ENCODE peak calls at places on chromosomes 13 and 19, in six cellular contexts. I is esophagus muscularis mucosa, J is Peyer's patch, T is ascending aorta, X is thoracic aorta, K is RWPE2. W is an unnamed sample.
A peak's percentile ranks its signal among the peaks of the same experiment; 100 is the strongest.

GRCh38 chr13:39281539-39282150 is 243.4 kb downstream of the NHLRC3 start:
- DNase-seq in X (no peak), J (no peak), K (no peak), I (no peak), T (no peak), W (no peak)

GRCh38 chr13:75643693-75644092 is 7.6 kb downstream of the LMO7 start:
- DNase-seq in T (no peak), I (no peak), K (no peak), X (no peak), J (no peak), W (no peak)

GRCh38 chr19:8648240-8648639 is 17.8 kb downstream of the NFILZ start:
- DNase-seq in T (no peak), I (no peak), K (no peak), X (no peak), J (no peak), W (no peak)

GRCh38 chr13:43238341-43239083 is 215.1 kb downstream of the DNAJC15 start:
- DNase-seq in J (no peak), K (no peak), X (no peak), T (no peak), I (peak; percentile 57), W (no peak)

GRCh38 chr13:104301216-104301975 is 1235.2 kb upstream of the SLC10A2 start:
- DNase-seq in J (no peak), K (no peak), X (no peak), I (no peak), T (no peak), W (no peak)

GRCh38 chr19:51029718-51030117 is 3.3 kb upstream of the KLK11 start:
- DNase-seq in K (no peak), X (no peak), J (no peak), T (no peak), I (no peak), W (no peak)

GRCh38 chr19:18156841-18157464 is 4.0 kb downstream of the PIK3R2 start:
- DNase-seq in I (no peak), X (no peak), K (peak; percentile 93), T (peak; percentile 82), J (peak; percentile 94), W (no peak)

GRCh38 chr13:93172109-93172508 is 54.5 kb upstream of the GPC6 start:
- DNase-seq in I (no peak), J (no peak), K (no peak), X (no peak), T (no peak), W (no peak)

GRCh38 chr19:679418-680286 is 3.5 kb downstream of the FSTL3 start:
- DNase-seq in T (peak; percentile 88), J (peak; percentile 64), I (no peak), K (no peak), X (no peak), W (peak; percentile 28)

GRCh38 chr19:14021474-14021873 is 6.5 kb upstream of the RLN3 start:
- DNase-seq in X (no peak), T (no peak), I (no peak), K (no peak), J (no peak), W (no peak)

GRCh38 chr19:41935781-41936415 is 7.6 kb upstream of the ERFL start:
- DNase-seq in T (no peak), J (no peak), I (no peak), K (no peak), X (no peak), W (no peak)

GRCh38 chr19:41936416-41936850 is 8.2 kb upstream of the ERFL start:
- DNase-seq in J (no peak), K (no peak), I (no peak), T (no peak), X (no peak), W (no peak)

GRCh38 chr19:41937976-41938375 is 9.7 kb upstream of the ERFL start:
- DNase-seq in T (no peak), X (no peak), K (no peak), I (no peak), J (no peak), W (no peak)

GRCh38 chr19:41937525-41937924 is 9.3 kb upstream of the ERFL start:
- DNase-seq in T (no peak), I (no peak), K (no peak), X (no peak), J (no peak), W (no peak)

DNA sequence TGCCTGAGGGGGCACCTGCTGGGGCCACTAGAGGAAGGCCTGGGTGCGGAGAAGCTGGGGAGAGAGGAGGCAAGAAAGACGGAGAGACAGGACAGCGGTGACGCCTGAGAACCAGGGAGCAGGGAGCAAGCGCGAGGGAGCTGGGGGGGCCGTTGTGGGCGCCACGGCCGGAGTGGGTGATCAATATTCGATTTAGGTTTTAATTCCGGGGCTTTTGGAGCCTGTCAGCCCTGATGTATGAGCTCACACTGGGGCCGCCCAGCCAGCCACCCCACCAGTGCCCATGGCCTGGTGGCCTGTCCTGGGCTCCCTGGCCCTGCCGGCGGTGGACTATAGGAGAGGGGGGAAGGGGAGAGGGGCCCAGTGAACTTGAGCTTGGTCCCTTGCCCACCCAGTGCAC is 8.7 kb upstream of the ERFL start:
- DNase-seq in J (no peak), I (no peak), K (no peak), T (no peak), X (no peak), W (no peak)
- H3K27ac ChIP-seq in J (no peak overlapping the region), I (no peak overlapping the region), K (no peak overlapping the region), T (no peak overlapping the region), X (no peak overlapping the region), W (no peak overlapping the region)

GRCh38 chr13:41364043-41364442 is 53.0 kb downstream of the NAA16 start:
- DNase-seq in J (no peak), T (no peak), X (no peak), I (no peak), K (no peak), W (no peak)
- H3K36me3 ChIP-seq in J (peaks cover 38% of the 10 kb centered on the region), T (peaks cover 22% of the 10 kb centered on the region), X (peaks cover 18% of the 10 kb centered on the region), I (peaks cover 83% of the 10 kb centered on the region), K (peaks cover 92% of the 10 kb centered on the region), W (peaks cover 18% of the 10 kb centered on the region)

GRCh38 chr19:41398042-41398403 is 405 bp downstream of the BCKDHA start:
- DNase-seq in J (no peak), X (no peak), I (no peak), T (no peak), K (no peak), W (no peak)

GRCh38 chr19:41397086-41398041 is at the start of the genes BCKDHA and EXOSC5:
- DNase-seq in X (peak; percentile 98), J (peak; percentile 99), K (peak; percentile 99), I (peak; percentile 99), T (peak; percentile 100), W (peak; percentile 100)

GRCh38 chr19:41392775-41393174 is 4.4 kb downstream of the EXOSC5 start:
- DNase-seq in X (no peak), K (no peak), T (no peak), J (no peak), I (no peak), W (no peak)

GRCh38 chr19:41398603-41399002 is 985 bp downstream of the BCKDHA start:
- DNase-seq in T (no peak), K (no peak), X (no peak), J (no peak), I (no peak), W (no peak)

DNA sequence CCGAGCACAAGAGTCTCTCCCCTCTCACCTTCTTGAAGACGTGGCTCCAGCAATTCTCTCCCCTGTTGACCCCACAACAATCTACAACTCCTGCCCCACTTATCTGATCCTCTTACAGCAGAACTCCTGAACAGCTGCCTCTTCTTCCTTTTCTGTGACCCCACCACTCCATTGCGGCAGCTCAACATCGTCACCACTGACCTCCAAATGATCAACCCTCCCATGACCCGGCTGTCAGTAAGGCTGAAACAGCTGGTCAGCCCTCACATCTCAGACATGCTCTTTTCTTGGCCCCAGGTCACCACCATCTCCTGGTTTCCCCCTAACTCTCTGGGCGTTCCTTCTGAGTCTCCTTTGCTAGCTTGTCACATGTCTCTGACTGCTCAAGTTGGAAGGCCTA is 1.8 kb downstream of the EXOSC5 start:
- DNase-seq in I (no peak), J (no peak), K (no peak), X (no peak), T (no peak), W (no peak)
- H3K4me3 ChIP-seq in I (no peak overlapping the region), J (no peak overlapping the region), K (no peak overlapping the region), X (no peak overlapping the region), T (no peak overlapping the region), W (no peak overlapping the region)

GRCh38 chr19:35451278-35452096 is 3.4 kb downstream of the FFAR2 start:
- DNase-seq in J (no peak), T (no peak), K (no peak), X (no peak), I (no peak), W (no peak)
- H3K27ac ChIP-seq in J (no peak overlapping the region), T (no peak overlapping the region), K (no peak overlapping the region), X (no peak overlapping the region), I (no peak overlapping the region), W (no peak overlapping the region)

GRCh38 chr19:55228403-55229031 is at the start of gene TMEM86B:
- DNase-seq in X (no peak), J (peak; percentile 79), K (no peak), T (no peak), I (no peak), W (no peak)
- H3K36me3 ChIP-seq in X (peaks cover 33% of the 10 kb centered on the region), J (peaks cover 70% of the 10 kb centered on the region), K (peaks cover 33% of the 10 kb centered on the region), T (peaks cover 63% of the 10 kb centered on the region), I (peaks cover 81% of the 10 kb centered on the region), W (peaks cover 12% of the 10 kb centered on the region)

DNA sequence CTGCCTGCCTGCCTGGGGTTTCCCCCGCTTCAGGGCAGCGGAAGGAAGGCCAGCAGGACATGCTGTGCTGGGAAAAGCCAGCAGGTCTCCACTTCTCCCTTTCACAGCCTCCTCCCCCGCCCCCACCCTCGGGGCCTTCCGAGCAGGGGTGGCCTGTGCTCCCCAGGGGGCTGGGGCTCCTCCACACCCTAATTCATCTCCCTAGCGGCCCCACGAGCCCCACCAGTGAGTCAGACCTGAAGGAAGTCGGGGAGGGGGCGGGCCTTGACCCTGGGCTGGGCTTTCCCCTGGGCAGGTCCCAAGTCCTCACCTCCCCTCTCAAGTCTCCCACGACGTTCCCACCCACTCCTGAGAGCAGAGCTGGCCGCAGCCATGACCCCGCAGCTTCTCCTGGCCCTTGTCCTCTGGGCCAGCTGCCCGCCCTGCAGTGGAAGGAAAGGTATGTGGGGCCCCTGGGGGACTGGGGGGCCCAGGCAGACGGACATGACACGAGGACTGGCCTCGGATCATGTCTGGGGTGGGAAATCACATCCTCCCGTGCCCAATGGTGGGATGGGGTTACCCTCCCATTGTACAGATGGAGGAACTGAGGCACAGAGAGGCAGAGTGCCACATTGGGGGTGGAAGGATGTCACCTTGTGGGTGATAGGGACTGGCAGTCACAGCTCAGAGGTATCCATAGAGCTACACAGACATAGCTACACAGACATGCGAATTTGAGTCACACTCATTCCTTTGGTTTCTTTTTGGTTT is at the start of gene EBI3:
- DNase-seq in T (no peak), K (no peak), J (no peak), I (no peak), X (no peak), W (peak; percentile 84)
- H3K4me3 ChIP-seq in T (no peak within 1 kb of the TSS), K (no peak within 1 kb of the TSS), J (no peak within 1 kb of the TSS), I (no peak within 1 kb of the TSS), X (peak within 1 kb of the TSS; percentile 42), W (no peak within 1 kb of the TSS)

W was measured in naive thymus-derived CD4-positive, alpha-beta T cell.